ENCODE peak calls at places on chromosome 6, in seven cellular contexts. J, N, A, U, W, K and G are unnamed samples.

GRCh38 chr6:18978330-18979128 is 591.4 kb downstream of the RNF144B start:
- DNase-seq in W (no peak), K (no peak), J (no peak), A (no peak), N (no peak), U (no peak), G (no peak)

GRCh38 chr6:105363100-105363754 is 39.7 kb downstream of the PREP start:
- DNase-seq in K (no peak), W (no peak), N (no peak), A (no peak), J (peak), U (no peak), G (no peak)

GRCh38 chr6:49082611-49083010 is 380.4 kb downstream of the MMUT start:
- DNase-seq in J (no peak), A (no peak), W (no peak), N (no peak), K (no peak), U (no peak), G (no peak)

GRCh38 chr6:19866900-19867627 is 29.9 kb downstream of the ID4 start:
- DNase-seq in K (no peak), W (no peak), U (no peak), N (no peak), J (peak), A (no peak), G (no peak)

GRCh38 chr6:24223131-24223715 is 97.2 kb downstream of the NRSN1 start:
- DNase-seq in W (no peak), J (peak), U (no peak), N (no peak), K (no peak), A (no peak), G (no peak)

GRCh38 chr6:108915258-108915657 is 67.0 kb downstream of the ARMC2 start:
- DNase-seq in W (no peak), J (peak), N (no peak), K (no peak), A (no peak), U (no peak), G (no peak)

GRCh38 chr6:35087361-35088280 is 53.5 kb downstream of the TCP11 start:
- DNase-seq in J (no peak), U (no peak), K (no peak), N (no peak), W (no peak), A (no peak), G (no peak)

GRCh38 chr6:21953831-21954801 is 342.7 kb downstream of the PRL start:
- DNase-seq in U (peak), A (no peak), W (no peak), K (no peak), N (no peak), J (peak), G (no peak)

GRCh38 chr6:53439556-53439955 is 90.8 kb upstream of the ELOVL5 start:
- DNase-seq in A (no peak), U (no peak), N (no peak), K (no peak), J (peak), W (no peak), G (no peak)

GRCh38 chr6:91298543-91299145 is 711.8 kb upstream of the MAP3K7 start:
- DNase-seq in W (no peak), K (no peak), U (no peak), A (no peak), N (no peak), J (no peak), G (no peak)

GRCh38 chr6:73739097-73739496 is 43.1 kb downstream of the CD109 start:
- DNase-seq in W (no peak), U (no peak), N (no peak), J (peak), A (no peak), K (no peak), G (no peak)

GRCh38 chr6:43878823-43879495 is 108.9 kb downstream of the VEGFA start:
- DNase-seq in U (no peak), W (no peak), N (no peak), K (peak), J (peak), A (no peak), G (no peak)

GRCh38 chr6:116476021-116476678 is 15.0 kb downstream of the CALHM6 start:
- DNase-seq in U (no peak), W (peak), K (no peak), N (no peak), J (peak), A (no peak), G (no peak)

GRCh38 chr6:72955666-72956065 is 269.6 kb downstream of the KHDC1L start:
- DNase-seq in J (no peak), K (no peak), A (no peak), W (no peak), N (no peak), U (no peak), G (no peak)

GRCh38 chr6:905541-905940 is 212.6 kb upstream of the EXOC2 start:
- DNase-seq in J (no peak), K (no peak), W (no peak), A (no peak), N (no peak), U (no peak), G (no peak)

GRCh38 chr6:156316613-156317012 is 460.6 kb upstream of the ARID1B start:
- DNase-seq in J (no peak), N (no peak), A (no peak), W (no peak), K (no peak), U (no peak), G (no peak)

DNA sequence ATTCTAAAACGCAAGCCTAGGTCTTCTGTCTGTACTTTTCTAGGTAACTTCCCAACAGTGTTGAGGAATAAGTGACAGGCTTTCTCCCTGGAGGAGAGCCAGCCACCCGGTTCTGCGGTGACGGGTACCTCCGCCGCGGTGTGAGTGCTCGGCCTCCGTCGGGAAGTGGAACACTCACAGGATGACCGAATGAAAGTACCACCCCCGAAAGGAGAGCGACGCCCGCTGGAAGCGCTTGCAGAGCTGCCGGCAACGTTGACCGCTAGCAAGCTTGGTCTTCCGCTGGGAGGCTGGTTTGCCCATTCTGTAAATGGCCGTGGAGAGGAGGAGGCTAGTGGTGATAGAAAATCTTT is 581 bp upstream of the TMEM242 start:
- DNase-seq in K (peak), A (peak), W (no peak), U (peak), J (peak), N (no peak), G (peak)
- TF ChIP-seq CTCF in K (no peak), A (no peak), W (no peak), U (no peak), J (no peak), N (no peak), G (no peak)

GRCh38 chr6:125136378-125136777 is 17.2 kb upstream of the TPD52L1 start:
- DNase-seq in U (no peak), W (no peak), N (no peak), A (no peak), K (no peak), J (no peak), G (no peak)
- TF ChIP-seq CTCF in U (no peak), W (no peak), N (no peak), A (no peak), K (no peak), J (no peak), G (no peak)

DNA sequence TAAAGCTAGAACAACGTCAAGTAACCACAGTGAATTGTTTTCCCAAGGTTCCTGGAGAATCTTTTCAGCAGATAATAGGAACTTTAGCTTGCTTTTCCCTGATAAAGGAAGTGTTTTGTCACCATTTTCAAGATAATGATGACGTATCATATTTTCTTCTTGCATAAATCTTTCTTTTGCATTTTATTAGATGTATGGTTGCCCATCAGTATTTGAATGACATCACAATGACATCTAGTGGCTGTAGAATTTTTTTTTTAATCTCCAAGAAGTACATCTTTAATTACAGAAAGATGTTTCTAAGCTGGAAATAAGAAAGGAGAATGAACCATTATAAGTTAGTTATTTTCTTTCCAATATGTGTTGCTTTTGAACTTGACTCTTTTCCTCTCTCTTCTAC is 83.0 kb downstream of the CENPW start:
- DNase-seq in N (no peak), U (no peak), A (no peak), K (no peak), W (no peak), J (no peak), G (no peak)
- TF ChIP-seq CTCF in N (no peak), U (no peak), A (no peak), K (no peak), W (no peak), J (no peak), G (no peak)

GRCh38 chr6:129981598-129981997 is 36.8 kb upstream of the L3MBTL3 start:
- DNase-seq in U (no peak), N (no peak), J (peak), K (no peak), W (no peak), A (no peak), G (no peak)
- TF ChIP-seq CTCF in U (no peak), N (no peak), J (peak), K (no peak), W (no peak), A (no peak), G (no peak)

DNA sequence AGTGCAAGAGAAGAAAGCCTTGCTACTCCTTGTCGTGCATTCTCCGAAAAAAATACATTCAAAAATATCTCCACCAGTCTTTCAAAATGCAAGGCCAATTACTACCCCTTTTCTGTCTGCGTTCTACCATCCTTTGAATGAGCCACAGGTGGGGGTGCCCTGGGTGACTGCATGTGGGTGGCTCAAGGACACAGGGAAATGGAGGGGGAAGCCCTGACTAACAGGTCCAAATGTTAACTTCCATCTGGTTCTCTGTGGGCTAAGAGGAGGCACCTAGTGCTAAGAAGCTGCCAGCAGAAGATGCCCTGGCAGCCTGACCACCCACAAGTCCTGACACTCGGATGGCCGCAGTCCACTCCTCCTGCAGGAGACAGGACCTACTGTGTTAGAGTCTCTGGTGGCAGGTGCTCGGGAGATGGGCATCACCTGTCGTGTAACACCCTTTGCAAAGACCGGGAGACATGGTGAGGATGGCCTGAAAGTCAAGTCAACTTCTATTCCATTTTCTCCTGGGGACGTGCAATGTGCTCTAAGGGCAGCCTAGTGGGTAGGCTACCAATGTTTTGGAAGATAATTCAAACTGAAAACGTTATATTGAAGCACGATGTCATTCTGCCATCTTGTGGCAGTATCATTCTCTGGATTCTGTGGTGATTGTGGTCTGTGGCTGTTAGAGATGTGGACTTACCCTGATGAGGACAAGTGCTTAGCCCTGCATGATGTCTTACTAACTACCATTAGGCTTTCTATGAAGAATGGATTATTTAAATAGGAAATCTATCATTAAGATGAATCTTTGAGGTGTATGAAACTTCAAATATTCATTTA is 27.4 kb upstream of the IGF2R start:
- DNase-seq in W (no peak), J (peak), U (no peak), A (no peak), N (no peak), K (no peak), G (no peak)
- TF ChIP-seq CTCF in W (peak), J (peak), U (no peak), A (peak), N (peak), K (no peak), G (peak)

GRCh38 chr6:1991332-1991878 is 254.0 kb downstream of the GMDS start:
- DNase-seq in J (no peak), W (no peak), K (no peak), N (no peak), U (no peak), A (no peak), G (no peak)
- TF ChIP-seq CTCF in J (no peak), W (no peak), K (no peak), N (no peak), U (no peak), A (no peak), G (no peak)

DNA sequence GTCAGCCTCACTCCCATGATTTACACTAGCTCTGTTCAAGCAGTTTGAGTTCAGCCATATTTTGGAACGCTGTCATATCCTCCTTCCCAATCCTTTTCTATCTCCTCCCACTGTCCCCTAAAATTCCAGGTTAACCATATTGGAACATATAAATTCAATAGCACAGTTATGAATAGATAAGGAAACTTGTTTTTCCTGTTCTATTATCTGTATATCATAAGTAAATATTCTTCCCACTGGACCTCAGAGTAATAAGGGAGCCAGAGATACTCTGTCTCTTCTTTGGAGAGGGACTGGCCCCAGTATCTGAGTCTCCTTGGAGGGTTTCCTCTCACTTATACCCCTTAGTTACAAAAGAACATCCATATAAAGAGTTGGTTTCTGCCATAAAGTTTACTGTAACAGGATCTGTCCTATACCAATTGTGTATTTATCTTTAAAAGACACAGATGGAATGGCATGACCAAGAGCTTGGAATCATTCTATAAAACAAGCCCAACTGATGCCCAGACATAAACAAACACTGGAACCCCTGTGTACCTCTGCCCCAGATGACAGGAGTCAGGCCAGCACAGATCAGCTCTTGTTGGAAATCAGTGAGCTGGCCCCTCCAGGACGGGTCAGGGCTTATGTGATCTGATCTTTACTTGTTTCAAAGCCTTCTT is 67.1 kb downstream of the EPB41L2 start:
- DNase-seq in J (peak), W (no peak), N (no peak), U (no peak), A (no peak), K (no peak), G (no peak)
- TF ChIP-seq CTCF in J (no peak), W (no peak), N (no peak), U (no peak), A (no peak), K (no peak), G (no peak)

GRCh38 chr6:32969685-32970412 is 1.5 kb downstream of the BRD2 start:
- DNase-seq in K (peak), N (peak), J (peak), A (peak), W (no peak), U (peak), G (peak)
- TF ChIP-seq CTCF in K (peak), N (no peak), J (no peak), A (no peak), W (peak), U (peak), G (peak)

GRCh38 chr6:159679091-159680077 is 13.7 kb downstream of the SOD2 start:
- DNase-seq in A (no peak), K (no peak), U (no peak), N (no peak), W (no peak), J (peak), G (no peak)

GRCh38 chr6:159683722-159684304 is 9.2 kb downstream of the SOD2 start:
- DNase-seq in U (no peak), J (no peak), N (no peak), A (no peak), W (no peak), K (no peak), G (no peak)

GRCh38 chr6:159680104-159680503 is 12.9 kb downstream of the SOD2 start:
- DNase-seq in W (no peak), N (no peak), K (no peak), U (no peak), A (no peak), J (no peak), G (no peak)

GRCh38 chr6:159682265-159682664 is 10.8 kb downstream of the SOD2 start:
- DNase-seq in K (no peak), N (no peak), W (no peak), J (no peak), U (no peak), A (no peak), G (no peak)

GRCh38 chr6:159681104-159681503 is 11.9 kb downstream of the SOD2 start:
- DNase-seq in N (no peak), U (no peak), J (no peak), A (no peak), W (no peak), K (no peak), G (no peak)
- TF ChIP-seq CTCF in N (no peak), U (no peak), J (no peak), A (no peak), W (no peak), K (no peak), G (no peak)

GRCh38 chr6:42010185-42010872 is 40.0 kb upstream of the TAF8 start:
- DNase-seq in N (no peak), U (peak), J (no peak), W (no peak), A (no peak), K (peak), G (no peak)
- TF ChIP-seq CTCF in N (no peak), U (no peak), J (no peak), W (no peak), A (no peak), K (no peak), G (no peak)